ENCODE peak calls at places on chromosomes 5 and 9, in ten cellular contexts. S is AG04449, J is upper lobe of right lung, W is NT2/D1, T is A549, L is left ventricle myocardium inferior, X is cardiac fibroblast, F is foreskin fibroblast, Z is body of pancreas, P is AG04450. D is an unnamed sample.

GRCh38 chr5:93123127-93123526 is 457.9 kb downstream of the NR2F1-AS1 start:
- DNase-seq in S (no peak), J (no peak), W (no peak), T (no peak), L (no peak), X (no peak), F (no peak), Z (no peak), P (no peak), D (no peak)

GRCh38 chr5:176162206-176162605 is 76.0 kb upstream of the SIMC1 start:
- DNase-seq in S (no peak), J (no peak), W (no peak), T (no peak), L (peak), X (no peak), F (no peak), Z (peak), P (no peak), D (no peak)

GRCh38 chr5:132830436-132831094 is at the start of gene SHROOM1:
- DNase-seq in S (no peak), J (peak), W (no peak), T (peak), L (peak), X (peak), F (peak), Z (peak), P (no peak), D (peak)

GRCh38 chr9:72383978-72384709 is 19.1 kb upstream of the ZFAND5 start:
- DNase-seq in S (peak), J (no peak), W (no peak), T (peak), L (no peak), X (peak), F (peak), Z (no peak), P (peak), D (no peak)

GRCh38 chr9:97985058-97985861 is 2.1 kb downstream of the ANP32B start:
- DNase-seq in S (no peak), J (no peak), W (no peak), T (peak), L (no peak), X (peak), F (peak), Z (no peak), P (no peak), D (peak)

GRCh38 chr5:79536193-79536906 is 22.4 kb upstream of the HOMER1 start:
- DNase-seq in S (no peak), J (no peak), W (no peak), T (no peak), L (no peak), X (no peak), F (no peak), Z (no peak), P (no peak), D (no peak)

GRCh38 chr5:168125445-168126199 is 165.8 kb upstream of the WWC1 start:
- DNase-seq in S (no peak), J (no peak), W (no peak), T (no peak), L (no peak), X (no peak), F (no peak), Z (no peak), P (no peak), D (no peak)

GRCh38 chr5:54249210-54250028 is 61.0 kb downstream of the ARL15 start:
- DNase-seq in S (no peak), J (no peak), W (no peak), T (no peak), L (peak), X (no peak), F (no peak), Z (peak), P (no peak), D (peak)

GRCh38 chr5:161734741-161735140 is 49.2 kb downstream of the GABRA6 start:
- DNase-seq in S (no peak), J (no peak), W (no peak), T (no peak), L (no peak), X (no peak), F (no peak), Z (no peak), P (no peak), D (no peak)

GRCh38 chr9:71752928-71753327 is 15.4 kb downstream of the CEMIP2 start:
- DNase-seq in S (no peak), J (no peak), W (no peak), T (no peak), L (no peak), X (no peak), F (no peak), Z (no peak), P (no peak), D (no peak)

GRCh38 chr5:126516133-126516532 is 78.9 kb downstream of the ALDH7A1 start:
- DNase-seq in S (no peak), J (no peak), W (no peak), T (no peak), L (no peak), X (peak), F (peak), Z (no peak), P (peak), D (no peak)

GRCh38 chr9:6134661-6135177 is 80.9 kb upstream of the IL33 start:
- DNase-seq in S (no peak), J (no peak), W (no peak), T (no peak), L (no peak), X (no peak), F (no peak), Z (no peak), P (no peak), D (no peak)

GRCh38 chr5:42513246-42513645 is 90.0 kb downstream of the GHR start:
- DNase-seq in S (no peak), J (no peak), W (no peak), T (no peak), L (no peak), X (no peak), F (no peak), Z (no peak), P (no peak), D (no peak)

GRCh38 chr9:131578016-131578415 is 32.7 kb downstream of the PRRT1B start:
- DNase-seq in S (no peak), J (no peak), W (no peak), T (no peak), L (no peak), X (no peak), F (no peak), Z (peak), P (no peak), D (no peak)

GRCh38 chr5:102713682-102714231 is 41.3 kb upstream of the PAM start:
- DNase-seq in S (no peak), J (no peak), W (no peak), T (no peak), L (no peak), X (peak), F (no peak), Z (no peak), P (no peak), D (no peak)

GRCh38 chr5:177491429-177491945 is 5.9 kb downstream of the PDLIM7 start:
- DNase-seq in S (no peak), J (no peak), W (peak), T (peak), L (no peak), X (peak), F (no peak), Z (peak), P (no peak), D (no peak)

GRCh38 chr9:81032831-81033230 is 656.5 kb downstream of the TLE1 start:
- DNase-seq in S (no peak), J (no peak), W (no peak), T (no peak), L (no peak), X (peak), F (peak), Z (no peak), P (no peak), D (no peak)

GRCh38 chr9:99092643-99093491 is 12.0 kb upstream of the TGFBR1 start:
- DNase-seq in S (no peak), J (no peak), W (no peak), T (no peak), L (no peak), X (no peak), F (no peak), Z (no peak), P (no peak), D (no peak)

GRCh38 chr5:100790170-100790665 is 112.9 kb downstream of the ST8SIA4 start:
- DNase-seq in S (no peak), J (no peak), W (peak), T (peak), L (no peak), X (no peak), F (no peak), Z (peak), P (no peak), D (no peak)

GRCh38 chr5:39447059-39447458 is 22.3 kb upstream of the DAB2 start:
- DNase-seq in S (no peak), J (no peak), W (no peak), T (no peak), L (no peak), X (peak), F (no peak), Z (no peak), P (no peak), D (no peak)

GRCh38 chr5:67166460-67166871 is 30.1 kb downstream of the CD180 start:
- DNase-seq in S (no peak), J (peak), W (no peak), T (no peak), L (peak), X (no peak), F (no peak), Z (peak), P (no peak), D (peak)

GRCh38 chr5:54895816-54896341 is 89.5 kb downstream of the ESM1 start:
- DNase-seq in S (no peak), J (no peak), W (no peak), T (peak), L (no peak), X (peak), F (peak), Z (peak), P (no peak), D (no peak)

GRCh38 chr9:12469084-12469483 is 224.1 kb upstream of the TYRP1 start:
- DNase-seq in S (no peak), J (no peak), W (no peak), T (peak), L (no peak), X (no peak), F (no peak), Z (no peak), P (no peak), D (no peak)

GRCh38 chr5:135239461-135240282 is 159.4 kb downstream of the MACROH2A1 start:
- DNase-seq in S (no peak), J (peak), W (no peak), T (no peak), L (no peak), X (peak), F (no peak), Z (no peak), P (peak), D (no peak)

GRCh38 chr5:337565-338130 is 16.1 kb downstream of the AHRR start:
- DNase-seq in S (no peak), J (no peak), W (peak), T (peak), L (no peak), X (peak), F (no peak), Z (no peak), P (no peak), D (no peak)

GRCh38 chr9:117516676-117517632 is 102.1 kb upstream of the ASTN2 start:
- DNase-seq in S (no peak), J (no peak), W (no peak), T (no peak), L (no peak), X (no peak), F (no peak), Z (peak), P (no peak), D (no peak)

GRCh38 chr9:120324996-120325642 is 254.8 kb downstream of the CDK5RAP2 start:
- DNase-seq in S (no peak), J (no peak), W (peak), T (no peak), L (no peak), X (no peak), F (no peak), Z (no peak), P (no peak), D (no peak)

GRCh38 chr9:36134761-36135505 is 1.6 kb upstream of the GLIPR2 start:
- DNase-seq in S (no peak), J (no peak), W (peak), T (no peak), L (no peak), X (no peak), F (no peak), Z (no peak), P (no peak), D (no peak)

GRCh38 chr9:68750786-68751185 is 45.7 kb downstream of the PIP5K1B start:
- DNase-seq in S (no peak), J (no peak), W (no peak), T (no peak), L (no peak), X (no peak), F (no peak), Z (no peak), P (no peak), D (no peak)

GRCh38 chr9:114607671-114608524 is 3.2 kb upstream of the TMEM268 start:
- DNase-seq in S (no peak), J (no peak), W (no peak), T (no peak), L (no peak), X (no peak), F (no peak), Z (no peak), P (no peak), D (no peak)

GRCh38 chr9:136006169-136006568 is 45.0 kb upstream of the UBAC1 start:
- DNase-seq in S (no peak), J (no peak), W (no peak), T (no peak), L (no peak), X (no peak), F (no peak), Z (no peak), P (no peak), D (no peak)

GRCh38 chr9:136004219-136004618 is 43.0 kb upstream of the UBAC1 start:
- DNase-seq in S (no peak), J (no peak), W (no peak), T (no peak), L (no peak), X (no peak), F (no peak), Z (no peak), P (no peak), D (no peak)

GRCh38 chr9:136002886-136003285 is 41.7 kb upstream of the UBAC1 start:
- DNase-seq in S (no peak), J (no peak), W (no peak), T (no peak), L (peak), X (no peak), F (no peak), Z (no peak), P (no peak), D (no peak)

GRCh38 chr9:136003356-136004218 is 42.4 kb upstream of the UBAC1 start:
- DNase-seq in S (no peak), J (no peak), W (no peak), T (no peak), L (no peak), X (no peak), F (no peak), Z (no peak), P (no peak), D (no peak)

DNA sequence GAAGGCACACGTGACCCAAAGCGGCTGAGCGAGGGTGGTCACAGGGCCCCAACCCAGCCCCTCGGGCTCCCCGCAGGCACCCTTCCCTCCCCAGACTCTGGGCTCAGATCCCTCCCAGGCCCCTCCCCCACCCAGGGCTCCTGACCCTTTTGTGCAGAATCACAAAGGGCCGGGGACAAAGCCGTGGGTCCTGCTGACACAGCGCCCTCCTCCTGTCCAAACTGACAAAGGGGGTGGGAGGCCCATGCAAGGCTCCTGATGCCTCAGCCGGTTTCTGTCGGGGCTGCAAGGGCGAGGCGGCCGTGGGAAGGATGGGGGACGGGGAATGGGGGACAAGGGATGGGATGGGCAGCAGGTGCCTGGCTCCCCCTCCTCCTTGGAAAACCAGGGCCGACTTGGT is 43.5 kb upstream of the UBAC1 start:
- DNase-seq in S (no peak), J (no peak), W (peak), T (no peak), L (no peak), X (no peak), F (no peak), Z (no peak), P (no peak), D (no peak)
- H3K4me3 ChIP-seq in S (no peak), J (no peak), W (no peak), T (no peak), L (no peak), X (no peak), F (no peak), Z (no peak), P (no peak), D (no peak)

DNA sequence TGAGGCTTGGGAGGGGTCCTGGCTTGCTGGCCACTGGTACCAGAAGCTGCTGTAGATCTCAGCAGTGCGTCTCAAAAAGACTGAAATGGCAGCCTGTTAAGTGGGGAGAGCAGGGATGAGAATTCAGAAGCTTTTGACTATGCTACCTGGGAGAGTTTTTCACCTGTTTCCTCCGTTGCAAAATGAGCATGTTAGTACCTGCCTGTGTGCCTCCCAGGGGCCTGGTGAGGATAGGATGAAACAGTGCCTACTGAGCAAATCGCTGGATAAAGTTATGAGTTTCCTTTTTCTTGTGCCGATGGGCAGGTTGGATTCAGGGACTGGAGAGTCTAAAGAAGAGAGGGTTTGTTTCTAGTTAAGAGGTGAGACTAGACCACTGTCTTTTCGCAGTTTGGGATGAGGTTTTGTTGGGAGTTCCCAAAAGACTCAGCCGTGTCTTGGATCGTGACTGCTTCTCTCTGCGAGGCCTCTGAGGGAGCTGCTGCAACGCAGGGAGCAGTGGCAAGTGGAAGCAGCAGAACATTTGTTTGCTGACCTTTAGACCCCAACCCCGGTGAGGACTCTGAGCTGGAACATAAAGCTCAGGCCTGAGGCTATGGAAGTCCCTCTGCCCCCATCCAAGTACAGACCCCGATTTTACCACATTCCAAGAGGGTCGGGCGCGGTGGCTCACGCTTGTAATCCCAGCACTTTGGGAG is 1.4 kb downstream of the RALGPS1 start:
- DNase-seq in S (no peak), J (no peak), W (no peak), T (no peak), L (no peak), X (no peak), F (no peak), Z (no peak), P (no peak), D (no peak)
- H3K4me3 ChIP-seq in S (no peak), J (peak), W (peak), T (no peak), L (peak), X (no peak), F (no peak), Z (peak), P (peak), D (no peak)

DNA sequence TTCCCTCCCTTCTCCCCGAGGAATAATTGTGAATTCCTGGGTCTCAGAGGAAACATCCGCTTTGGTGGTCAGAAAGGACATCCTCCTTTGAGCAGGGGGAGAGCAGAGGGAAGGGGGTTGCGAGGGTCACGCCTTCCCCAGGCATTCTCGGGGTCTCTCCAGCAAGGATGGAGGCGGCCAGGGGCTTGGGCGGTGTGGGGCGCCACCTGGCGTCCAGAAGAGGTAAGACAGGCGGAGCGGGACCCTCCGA is 129.1 kb downstream of the KCNIP1 start:
- DNase-seq in S (no peak), J (peak), W (no peak), T (no peak), L (peak), X (no peak), F (no peak), Z (peak), P (no peak), D (peak)
- H3K4me3 ChIP-seq in S (peak), J (peak), W (peak), T (peak), L (peak), X (no peak), F (peak), Z (no peak), P (peak), D (no peak)

GRCh38 chr5:112579771-112580170 is 157.9 kb upstream of the APC start:
- DNase-seq in S (no peak), J (no peak), W (no peak), T (no peak), L (no peak), X (no peak), F (no peak), Z (no peak), P (no peak), D (no peak)
- H3K4me3 ChIP-seq in S (no peak), J (no peak), W (no peak), T (no peak), L (no peak), X (no peak), F (no peak), Z (no peak), P (no peak), D (no peak)

GRCh38 chr9:4663956-4664355 is 1.9 kb downstream of the PLPP6 start:
- DNase-seq in S (no peak), J (no peak), W (no peak), T (no peak), L (no peak), X (no peak), F (no peak), Z (no peak), P (no peak), D (no peak)
- H3K4me3 ChIP-seq in S (no peak), J (no peak), W (no peak), T (peak), L (no peak), X (no peak), F (peak), Z (no peak), P (peak), D (peak)

DNA sequence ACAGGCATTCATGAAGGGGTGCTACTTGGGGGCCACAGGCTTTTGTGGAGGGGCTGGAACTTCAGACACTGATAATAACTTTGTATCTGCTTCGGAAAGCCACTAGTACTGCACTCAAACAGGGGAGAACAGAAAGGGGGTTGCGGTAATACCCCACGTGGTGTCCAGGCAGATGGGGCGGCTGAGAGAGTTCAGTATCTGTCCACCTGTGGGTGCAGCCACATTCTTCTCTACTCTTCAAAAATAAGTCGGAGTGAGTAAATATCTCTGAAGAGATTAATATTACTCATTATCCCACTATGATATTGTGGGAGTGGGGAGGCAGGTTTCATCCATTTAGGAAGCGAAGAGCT is 102.1 kb upstream of the SSBP2 start:
- DNase-seq in S (no peak), J (no peak), W (no peak), T (no peak), L (no peak), X (no peak), F (no peak), Z (no peak), P (no peak), D (no peak)
- H3K4me3 ChIP-seq in S (no peak), J (no peak), W (peak), T (no peak), L (peak), X (no peak), F (no peak), Z (no peak), P (no peak), D (no peak)

GRCh38 chr9:128884164-128884563 is 2.2 kb downstream of the LRRC8A start:
- DNase-seq in S (no peak), J (no peak), W (no peak), T (no peak), L (no peak), X (no peak), F (no peak), Z (no peak), P (no peak), D (no peak)
- H3K4me3 ChIP-seq in S (peak), J (peak), W (no peak), T (no peak), L (peak), X (peak), F (peak), Z (no peak), P (peak), D (no peak)